ENCODE peak calls at places on chromosomes 12 and 14, in five cellular contexts. E, G, I, Q and B are unnamed samples.

GRCh38 chr12:3035171-3035570 is 42.0 kb upstream of the TSPAN9 start:
- DNase-seq in E (no peak), G (peak), I (peak), Q (no peak), B (no peak)

GRCh38 chr12:32240833-32241232 is 134.2 kb downstream of the BICD1 start:
- DNase-seq in E (no peak), G (peak), I (no peak), Q (no peak), B (no peak)

GRCh38 chr12:80222261-80222660 is 122.9 kb downstream of the OTOGL start:
- DNase-seq in E (no peak), G (no peak), I (no peak), Q (no peak), B (no peak)

GRCh38 chr14:39593339-39593738 is 161.1 kb upstream of the FBXO33 start:
- DNase-seq in E (no peak), G (no peak), I (no peak), Q (no peak), B (no peak)

GRCh38 chr14:60266021-60266937 is 17.3 kb downstream of the PPM1A start:
- DNase-seq in E (no peak), G (no peak), I (peak), Q (peak), B (no peak)

GRCh38 chr14:95288672-95289322 is 30.9 kb downstream of the CLMN start:
- DNase-seq in E (no peak), G (no peak), I (no peak), Q (no peak), B (no peak)

GRCh38 chr14:21219120-21219519 is 50.1 kb downstream of the HNRNPC start:
- DNase-seq in E (no peak), G (no peak), I (no peak), Q (no peak), B (no peak)

GRCh38 chr14:101174522-101174838 is 271.0 kb upstream of the RTL1 start:
- DNase-seq in E (no peak), G (no peak), I (no peak), Q (no peak), B (no peak)

GRCh38 chr14:22549304-22549962 is 39.6 kb downstream of the DAD1 start:
- DNase-seq in E (no peak), G (no peak), I (no peak), Q (no peak), B (no peak)

GRCh38 chr14:85535916-85536834 is 6.2 kb downstream of the FLRT2 start:
- DNase-seq in E (no peak), G (peak), I (no peak), Q (no peak), B (no peak)

GRCh38 chr14:32078030-32078793 is 1.1 kb downstream of the ARHGAP5 start:
- DNase-seq in E (no peak), G (peak), I (peak), Q (peak), B (peak)

GRCh38 chr14:94575730-94576585 is 5.3 kb upstream of the SERPINA5 start:
- DNase-seq in E (no peak), G (peak), I (no peak), Q (no peak), B (no peak)

GRCh38 chr12:133231001-133231400 is 4.7 kb downstream of the ANHX start:
- DNase-seq in E (no peak), G (no peak), I (no peak), Q (no peak), B (no peak)

GRCh38 chr12:4355843-4356327 is 23.6 kb downstream of the FGF23 start:
- DNase-seq in E (no peak), G (peak), I (peak), Q (peak), B (no peak)

GRCh38 chr14:55383039-55383438 is 28.6 kb downstream of the ATG14 start:
- DNase-seq in E (no peak), G (no peak), I (no peak), Q (no peak), B (no peak)

GRCh38 chr12:64526859-64527258 is 74.9 kb downstream of the TBK1 start:
- DNase-seq in E (no peak), G (no peak), I (no peak), Q (no peak), B (no peak)

GRCh38 chr12:110120878-110121277 is 3.3 kb upstream of the IFT81 start:
- DNase-seq in E (no peak), G (no peak), I (no peak), Q (no peak), B (no peak)

GRCh38 chr14:53152909-53153701 is at the start of gene DDHD1:
- DNase-seq in E (peak), G (peak), I (peak), Q (peak), B (peak)

GRCh38 chr12:95599880-95600279 is 48.6 kb upstream of the USP44 start:
- DNase-seq in E (no peak), G (no peak), I (no peak), Q (no peak), B (no peak)